ENCODE peak calls at places on chromosomes 4 and X, in nine cellular contexts. I is NCI-H1417 treated with DMSO at 0.1 percent for 48 hours; H is activated T-cell treated with anti-CD3 and anti-CD28 coated beads, Interleukin-2, amount 50 U/mL, for 4 hours; A is kidney glomerular epithelial cell; V is GM12865; Q is activated CD4-positive, alpha-beta T cell treated with anti-CD3 and anti-CD28 coated beads, Interleukin-2, amount 50 U/mL, for 4 hours; Y is ureter; P is body of pancreas; F is HuH-7.5. S is an unnamed sample.

GRCh38 chrX:19342331-19342906 is 1.3 kb upstream of the PDHA1 start:
- DNase-seq in I (no peak), H (no peak), A (no peak), V (no peak), Q (no peak), Y (no peak), P (no peak), F (no peak), S (peak; percentile 62)

GRCh38 chr4:22410645-22411247 is 105.1 kb downstream of the ADGRA3 start:
- DNase-seq in I (no peak), H (no peak), A (peak; percentile 14), V (no peak), Q (no peak), Y (no peak), P (no peak), F (no peak), S (peak; percentile 22)

GRCh38 chr4:74640111-74640903 is 154.0 kb downstream of the BTC start:
- DNase-seq in I (no peak), H (no peak), A (peak; percentile 66), V (no peak), Q (no peak), Y (no peak), P (no peak), F (no peak), S (no peak)

GRCh38 chr4:124478518-124478917 is 234.0 kb downstream of the ANKRD50 start:
- DNase-seq in I (no peak), H (no peak), A (no peak), V (no peak), Q (no peak), Y (no peak), P (no peak), F (no peak), S (no peak)

GRCh38 chr4:137116144-137116543 is 416.1 kb downstream of the PCDH18 start:
- DNase-seq in I (no peak), H (no peak), A (no peak), V (no peak), Q (no peak), Y (no peak), P (no peak), F (no peak), S (no peak)

GRCh38 chr4:94428884-94429283 is 22.9 kb upstream of the PDLIM5 start:
- DNase-seq in I (no peak), H (no peak), A (no peak), V (no peak), Q (no peak), Y (no peak), P (no peak), F (no peak), S (peak; percentile 8)

GRCh38 chr4:81605278-81605677 is 133.6 kb upstream of the RASGEF1B start:
- DNase-seq in I (no peak), H (no peak), A (no peak), V (peak; percentile 5), Q (no peak), Y (no peak), P (no peak), F (no peak), S (no peak)

GRCh38 chrX:24999501-24999900 is 16.3 kb downstream of the ARX start:
- DNase-seq in I (no peak), H (no peak), A (no peak), V (no peak), Q (no peak), Y (no peak), P (no peak), F (no peak), S (peak; percentile 88)

GRCh38 chr4:113350576-113350975 is 301.1 kb downstream of the ANK2 start:
- DNase-seq in I (no peak), H (no peak), A (no peak), V (peak; percentile 41), Q (no peak), Y (no peak), P (no peak), F (no peak), S (no peak)

GRCh38 chrX:103556941-103557340 is 28.4 kb upstream of the TCEAL4 start:
- DNase-seq in I (no peak), H (no peak), A (no peak), V (no peak), Q (no peak), Y (no peak), P (no peak), F (no peak), S (no peak)

GRCh38 chr4:39528056-39528465 is 822 bp upstream of the UGDH start:
- DNase-seq in I (no peak), H (no peak), A (no peak), V (no peak), Q (no peak), Y (peak; percentile 83), P (no peak), F (peak; percentile 49), S (peak; percentile 69)

GRCh38 chrX:45505214-45505613 is 304.5 kb upstream of the DIPK2B start:
- DNase-seq in I (no peak), H (no peak), A (no peak), V (no peak), Q (no peak), Y (no peak), P (no peak), F (no peak), S (no peak)

GRCh38 chr4:9904976-9905587 is 116.2 kb downstream of the SLC2A9 start:
- DNase-seq in I (no peak), H (no peak), A (peak; percentile 55), V (no peak), Q (no peak), Y (no peak), P (no peak), F (no peak), S (no peak)

GRCh38 chrX:34884693-34885277 is 57.8 kb upstream of the FAM47B start:
- DNase-seq in I (no peak), H (no peak), A (peak; percentile 55), V (no peak), Q (no peak), Y (no peak), P (no peak), F (no peak), S (no peak)

GRCh38 chr4:59247032-59247431 is 1953.1 kb upstream of the ADGRL3 start:
- DNase-seq in I (no peak), H (no peak), A (no peak), V (peak; percentile 1), Q (no peak), Y (no peak), P (no peak), F (no peak), S (peak; percentile 12)

GRCh38 chrX:131841496-131842410 is 181.3 kb upstream of the STK26 start:
- DNase-seq in I (no peak), H (peak; percentile 21), A (no peak), V (peak; percentile 57), Q (no peak), Y (peak; percentile 51), P (peak; percentile 23), F (peak; percentile 45), S (peak; percentile 76)

GRCh38 chr4:26267087-26267486 is 53.7 kb upstream of the RBPJ start:
- DNase-seq in I (no peak), H (no peak), A (no peak), V (no peak), Q (no peak), Y (peak; percentile 60), P (peak; percentile 25), F (no peak), S (no peak)

GRCh38 chr4:4289055-4289454 is 899 bp downstream of the LYAR start:
- DNase-seq in I (no peak), H (no peak), A (no peak), V (no peak), Q (no peak), Y (no peak), P (no peak), F (no peak), S (no peak)

GRCh38 chr4:185573651-185574199 is 38.4 kb upstream of the PDLIM3 start:
- DNase-seq in I (no peak), H (no peak), A (peak; percentile 33), V (no peak), Q (no peak), Y (no peak), P (no peak), F (no peak), S (peak; percentile 88)

GRCh38 chrX:140034916-140035315 is 69.6 kb upstream of the CXorf66 start:
- DNase-seq in I (no peak), H (no peak), A (no peak), V (no peak), Q (no peak), Y (no peak), P (no peak), F (no peak), S (peak; percentile 14)

GRCh38 chr4:107392951-107393350 is 327.1 kb downstream of the PAPSS1 start:
- DNase-seq in I (no peak), H (no peak), A (no peak), V (peak; percentile 4), Q (no peak), Y (peak; percentile 62), P (no peak), F (no peak), S (peak; percentile 3)

GRCh38 chr4:86108152-86108551 is 251.7 kb downstream of the MAPK10 start:
- DNase-seq in I (no peak), H (no peak), A (no peak), V (no peak), Q (no peak), Y (no peak), P (no peak), F (no peak), S (no peak)

GRCh38 chr4:37682701-37683401 is 3.3 kb downstream of the RELL1 start:
- DNase-seq in I (no peak), H (no peak), A (no peak), V (peak; percentile 70), Q (no peak), Y (no peak), P (no peak), F (peak; percentile 29), S (no peak)

GRCh38 chr4:93187441-93187840 is 641.1 kb upstream of the ATOH1 start:
- DNase-seq in I (no peak), H (no peak), A (no peak), V (no peak), Q (no peak), Y (no peak), P (no peak), F (no peak), S (no peak)